ENCODE peak calls at places on chromosomes 11 and 22, in four cellular contexts. P, X, G and N are unnamed samples.

GRCh38 chr11:45713573-45713972 is 48.2 kb upstream of the CHST1 start:
- DNase-seq in X (no peak), P (no peak), G (no peak), N (no peak)

GRCh38 chr11:23679981-23680380 is 816.9 kb upstream of the LUZP2 start:
- DNase-seq in G (no peak), P (no peak), X (no peak), N (no peak)

GRCh38 chr11:13963949-13964770 is 1.6 kb downstream of the SPON1 start:
- DNase-seq in X (peak; percentile 42), P (no peak), G (peak; percentile 55), N (no peak)

GRCh38 chr11:61610905-61611304 is 30.0 kb upstream of the SYT7 start:
- DNase-seq in X (no peak), P (no peak), G (no peak), N (peak; percentile 86)

GRCh38 chr22:28012811-28013460 is 93.9 kb upstream of the PITPNB start:
- DNase-seq in G (no peak), X (no peak), P (no peak), N (no peak)

GRCh38 chr11:45743556-45744468 is 61.1 kb upstream of the SLC35C1 start:
- DNase-seq in P (no peak), X (no peak), G (no peak), N (no peak)

GRCh38 chr22:49548356-49549202 is 279.1 kb downstream of the BRD1 start:
- DNase-seq in G (no peak), X (no peak), P (no peak), N (no peak)

GRCh38 chr11:58629857-58630256 is 7.4 kb downstream of the CNTF start:
- DNase-seq in P (peak; percentile 93), G (peak; percentile 2), X (peak; percentile 44), N (peak; percentile 6)

GRCh38 chr11:60905551-60906113 is 753 bp downstream of the PRPF19 start:
- DNase-seq in G (peak; percentile 19), X (peak; percentile 76), P (peak; percentile 28), N (no peak)

GRCh38 chr11:32792948-32793475 is 1.4 kb downstream of the CCDC73 start:
- DNase-seq in G (peak; percentile 67), P (peak; percentile 74), X (peak; percentile 59), N (peak; percentile 3)

GRCh38 chr11:93000511-93001476 is 31.3 kb downstream of the MTNR1B start:
- DNase-seq in G (no peak), X (peak; percentile 83), P (no peak), N (no peak)

GRCh38 chr22:50145741-50146439 is 24.6 kb upstream of the PANX2 start:
- DNase-seq in X (no peak), P (no peak), G (no peak), N (no peak)

GRCh38 chr11:117900144-117900651 is 23.7 kb upstream of the FXYD6 start:
- DNase-seq in X (no peak), G (no peak), P (no peak), N (no peak)

GRCh38 chr22:28902490-28902889 is 19.1 kb downstream of the ZNRF3 start:
- DNase-seq in X (no peak), P (no peak), G (no peak), N (no peak)

GRCh38 chr11:79329561-79329960 is 111.3 kb downstream of the TENM4 start:
- DNase-seq in G (no peak), X (no peak), P (no peak), N (no peak)

GRCh38 chr22:42719656-42720262 is 911 bp downstream of the A4GALT start:
- DNase-seq in X (peak; percentile 30), G (no peak), P (no peak), N (no peak)

GRCh38 chr11:76947790-76948189 is 86.4 kb upstream of the B3GNT6 start:
- DNase-seq in X (no peak), P (no peak), G (no peak), N (no peak)

GRCh38 chr11:66112640-66113098 is 42.6 kb downstream of the PACS1 start:
- DNase-seq in P (no peak), X (peak; percentile 61), G (no peak), N (no peak)

GRCh38 chr22:23485490-23485889 is 94.6 kb downstream of the IGLL1 start:
- DNase-seq in X (no peak), G (no peak), P (no peak), N (no peak)

GRCh38 chr22:42202048-42202447 is 68.4 kb downstream of the TCF20 start:
- DNase-seq in P (peak; percentile 68), X (no peak), G (no peak), N (no peak)

GRCh38 chr22:37428649-37429586 is 1.6 kb upstream of the ELFN2 start:
- DNase-seq in G (no peak), X (peak; percentile 42), P (peak; percentile 38), N (no peak)

GRCh38 chr11:32029721-32030120 is 61.2 kb upstream of the RCN1 start:
- DNase-seq in P (no peak), G (no peak), X (no peak), N (no peak)

GRCh38 chr22:17213976-17214375 is 5.3 kb downstream of the ADA2 start:
- DNase-seq in G (no peak), P (no peak), X (peak; percentile 35), N (no peak)

GRCh38 chr11:108370990-108371389 is 96.3 kb downstream of the C11orf65 start:
- DNase-seq in P (no peak), G (no peak), X (no peak), N (no peak)

GRCh38 chr11:37830532-37830931 is 1232.5 kb upstream of the RAG2 start:
- DNase-seq in P (no peak), X (no peak), G (no peak), N (no peak)